ENCODE peak calls at places on chromosomes 5 and 9, in seven cellular contexts. F is upper lobe of right lung, N is endothelial cell of umbilical vein, Q is lower lobe of right lung, I is psoas muscle, V is B cell, L is K562. P is an unnamed sample.
A peak's percentile ranks its signal among the peaks of the same experiment; 100 is the strongest.

GRCh38 chr9:136245194-136246150 is at the start of gene QSOX2:
- DNase-seq in I (peak; percentile 92), L (peak; percentile 93), N (peak; percentile 42), V (peak; percentile 86), Q (peak; percentile 88), F (peak; percentile 92), P (peak; percentile 93)

GRCh38 chr9:86487222-86487841 is 133.1 kb upstream of the TUT7 start:
- DNase-seq in F (no peak), L (peak; percentile 19), N (peak; percentile 21), Q (no peak), V (no peak), I (no peak), P (no peak)

GRCh38 chr9:37963936-37964739 is 60.2 kb upstream of the SLC25A51 start:
- DNase-seq in I (no peak), N (peak; percentile 94), Q (peak; percentile 85), F (peak; percentile 89), L (no peak), V (no peak), P (peak; percentile 85)

GRCh38 chr5:43389679-43390329 is 22.4 kb downstream of the CCL28 start:
- DNase-seq in F (no peak), V (peak; percentile 54), Q (no peak), I (no peak), L (peak; percentile 87), N (peak; percentile 81), P (peak; percentile 42)

GRCh38 chr9:98867434-98868168 is 60.1 kb downstream of the GALNT12 start:
- DNase-seq in N (peak; percentile 9), L (peak; percentile 74), V (no peak), Q (peak; percentile 53), I (peak; percentile 87), F (no peak), P (no peak)

GRCh38 chr9:130382636-130383349 is 62.0 kb upstream of the ASS1 start:
- DNase-seq in L (no peak), V (no peak), N (no peak), F (no peak), I (no peak), Q (no peak), P (no peak)

GRCh38 chr9:36995927-36996471 is 38.1 kb downstream of the PAX5 start:
- DNase-seq in L (peak; percentile 63), F (peak; percentile 69), V (peak; percentile 70), Q (no peak), I (peak; percentile 53), N (peak; percentile 68), P (no peak)

GRCh38 chr5:52840286-52841050 is 52.8 kb downstream of the ITGA1 start:
- DNase-seq in Q (no peak), N (peak; percentile 89), F (no peak), I (no peak), L (no peak), V (no peak), P (no peak)

GRCh38 chr5:123125172-123125508 is 36.1 kb downstream of the PRDM6 start:
- DNase-seq in L (no peak), I (no peak), F (no peak), N (no peak), Q (no peak), V (no peak), P (no peak)

GRCh38 chr9:69147041-69147834 is 26.8 kb upstream of the TJP2 start:
- DNase-seq in I (no peak), N (peak; percentile 1), Q (no peak), F (no peak), V (no peak), L (no peak), P (no peak)

GRCh38 chr5:52985306-52985705 is 3.8 kb upstream of the ITGA2 start:
- DNase-seq in L (no peak), F (no peak), N (peak; percentile 43), I (no peak), V (no peak), Q (no peak), P (no peak)

GRCh38 chr5:176820937-176821336 is 10.6 kb downstream of the UNC5A start:
- DNase-seq in L (no peak), I (peak; percentile 18), Q (no peak), F (no peak), N (no peak), V (no peak), P (no peak)

GRCh38 chr5:133245191-133246052 is 193.6 kb downstream of the HSPA4 start:
- DNase-seq in V (no peak), I (no peak), F (no peak), N (peak; percentile 44), Q (peak; percentile 21), L (peak; percentile 69), P (no peak)

GRCh38 chr5:10045376-10045775 is 204.3 kb downstream of the ATPSCKMT start:
- DNase-seq in F (no peak), V (no peak), Q (no peak), I (no peak), N (no peak), L (no peak), P (no peak)

GRCh38 chr5:58135571-58136335 is 324.1 kb downstream of the PLK2 start:
- DNase-seq in V (no peak), N (no peak), Q (no peak), I (no peak), L (no peak), F (no peak), P (no peak)

GRCh38 chr5:10695055-10695649 is 65.9 kb downstream of the DAP start:
- DNase-seq in Q (peak; percentile 85), V (peak; percentile 61), I (peak; percentile 76), L (peak; percentile 63), N (peak; percentile 72), F (peak; percentile 89), P (peak; percentile 84)

GRCh38 chr5:33817301-33817700 is 74.5 kb downstream of the ADAMTS12 start:
- DNase-seq in F (no peak), N (no peak), L (no peak), Q (no peak), I (no peak), V (no peak), P (no peak)

DNA sequence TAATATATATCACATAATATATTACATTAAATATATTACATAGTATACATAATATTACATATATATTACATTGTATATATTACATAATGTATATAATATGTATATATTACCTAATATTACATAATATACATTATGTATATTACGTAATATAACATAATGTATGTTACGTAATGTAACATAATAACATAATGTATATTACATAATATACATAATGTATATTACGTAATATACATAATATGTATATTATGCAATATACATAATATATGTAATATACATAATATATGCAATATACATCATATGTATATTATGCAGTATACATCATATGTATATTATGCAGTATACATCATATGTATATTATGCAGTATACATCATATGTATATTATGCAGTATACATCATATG is 19.1 kb downstream of the CYLC2 start:
- DNase-seq in I (no peak), Q (no peak), N (no peak), V (no peak), F (no peak), L (no peak), P (no peak)
- TF ChIP-seq CTCF in I (no peak), Q (no peak), N (no peak), V (no peak), F (no peak), L (no peak), P (no peak)

DNA sequence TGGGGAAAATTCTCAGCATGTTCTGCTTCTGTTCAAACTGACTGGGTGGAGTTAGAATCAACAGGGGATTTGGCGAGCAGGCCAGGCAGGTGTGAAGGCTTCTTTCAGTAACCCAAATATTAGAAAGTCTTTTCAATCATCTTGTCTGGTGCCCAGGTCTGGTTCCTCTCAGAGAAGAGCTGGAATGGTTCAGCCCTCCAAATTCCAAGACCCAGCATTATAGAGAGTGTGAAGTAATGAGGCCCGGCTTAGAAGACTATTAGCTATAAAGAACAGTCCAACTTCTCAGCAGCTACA is 88.4 kb upstream of the SPDL1 start:
- DNase-seq in I (no peak), F (no peak), L (no peak), N (no peak), V (no peak), Q (no peak), P (no peak)
- TF ChIP-seq CTCF in I (no peak), F (no peak), L (no peak), N (no peak), V (no peak), Q (no peak), P (no peak)

GRCh38 chr9:21965401-21965951 is 28.7 kb downstream of the CDKN2A start:
- DNase-seq in V (peak; percentile 45), I (peak; percentile 62), N (peak; percentile 68), Q (no peak), L (no peak), F (peak; percentile 78), P (peak; percentile 83)
- TF ChIP-seq CTCF in V (peak; percentile 24), I (no peak), N (peak; percentile 75), Q (peak; percentile 38), L (no peak), F (peak; percentile 18), P (no peak)

DNA sequence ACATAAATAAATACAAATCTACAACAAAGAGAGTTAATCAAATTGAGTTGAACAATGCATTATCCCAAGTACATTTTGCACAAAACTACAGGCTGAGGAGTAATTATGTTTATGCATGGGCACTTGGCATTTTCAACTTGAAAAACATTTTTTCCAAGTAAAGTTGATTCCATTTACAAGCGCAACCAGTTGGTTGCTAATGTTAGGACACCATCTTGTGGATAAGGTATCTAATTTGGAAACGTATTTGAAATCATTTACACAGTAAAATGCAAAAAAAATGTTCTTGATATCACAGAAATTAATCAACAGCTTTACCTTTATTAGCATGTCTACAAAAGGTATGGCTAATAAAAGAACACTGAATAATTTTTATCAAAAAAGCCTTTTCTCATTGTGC is 18.8 kb downstream of the FTMT start:
- DNase-seq in N (peak; percentile 7), Q (no peak), L (no peak), I (no peak), F (no peak), V (no peak), P (no peak)
- TF ChIP-seq CTCF in N (no peak), Q (no peak), L (peak; percentile 51), I (peak; percentile 33), F (no peak), V (no peak), P (no peak)

DNA sequence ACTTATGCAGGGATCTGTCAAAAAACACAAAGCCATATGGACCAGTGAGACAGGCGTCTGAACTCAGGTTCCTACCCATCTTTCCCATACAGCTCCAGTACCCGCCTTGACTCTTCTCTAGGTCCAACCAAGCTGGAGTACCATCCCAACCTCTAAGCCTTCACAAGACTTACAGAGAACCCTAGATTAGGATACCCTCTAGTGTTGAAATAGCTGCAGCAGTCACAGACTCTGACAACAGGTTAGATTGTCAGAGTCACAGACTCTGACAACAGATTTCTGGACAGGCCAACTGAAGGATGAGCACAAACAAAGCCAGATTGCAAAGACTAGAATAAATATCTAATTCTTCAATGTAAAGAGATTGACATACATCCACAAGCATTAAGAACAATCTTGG is 266.1 kb downstream of the GRIA1 start:
- DNase-seq in F (no peak), Q (no peak), N (no peak), V (no peak), L (no peak), I (no peak), P (no peak)
- TF ChIP-seq CTCF in F (no peak), Q (no peak), N (no peak), V (no peak), L (peak; percentile 35), I (no peak), P (no peak)